ENCODE peak calls at places on chromosomes 6 and 20, in eight cellular contexts. V, K, Z, H, J, R, I and G are unnamed samples.

GRCh38 chr6:35725721-35726438 is 11.0 kb upstream of the ARMC12 start:
- DNase-seq in V (no peak), K (peak), Z (peak), H (peak), J (peak), R (peak), I (no peak), G (peak)

GRCh38 chr6:37288247-37288646 is 30.3 kb upstream of the TMEM217 start:
- DNase-seq in V (no peak), K (no peak), Z (no peak), H (no peak), J (no peak), R (no peak), I (no peak), G (no peak)

GRCh38 chr6:36808634-36809033 is 30.6 kb downstream of the CPNE5 start:
- DNase-seq in V (no peak), K (no peak), Z (no peak), H (no peak), J (no peak), R (no peak), I (no peak), G (no peak)

GRCh38 chr20:10113746-10114145 is 79.0 kb downstream of the ANKEF1 start:
- DNase-seq in V (no peak), K (no peak), Z (no peak), H (no peak), J (no peak), R (no peak), I (no peak), G (no peak)

GRCh38 chr6:48111575-48111974 is 578 bp upstream of the PTCHD4 start:
- DNase-seq in V (no peak), K (no peak), Z (no peak), H (no peak), J (no peak), R (no peak), I (no peak), G (no peak)

GRCh38 chr6:2737885-2738284 is 12.8 kb downstream of the MYLK4 start:
- DNase-seq in V (no peak), K (no peak), Z (no peak), H (no peak), J (no peak), R (no peak), I (no peak), G (no peak)

GRCh38 chr6:133644548-133644947 is 244.4 kb upstream of the TCF21 start:
- DNase-seq in V (no peak), K (no peak), Z (no peak), H (no peak), J (no peak), R (no peak), I (no peak), G (no peak)

GRCh38 chr20:16292227-16292626 is 281.0 kb downstream of the KIF16B start:
- DNase-seq in V (no peak), K (no peak), Z (no peak), H (no peak), J (peak), R (no peak), I (no peak), G (no peak)

GRCh38 chr6:89348372-89348771 is 4.2 kb downstream of the UBE2J1 start:
- DNase-seq in V (no peak), K (no peak), Z (no peak), H (no peak), J (no peak), R (no peak), I (no peak), G (no peak)

GRCh38 chr20:33061626-33062025 is 7.9 kb downstream of the BPIFB3 start:
- DNase-seq in V (no peak), K (peak), Z (no peak), H (no peak), J (no peak), R (no peak), I (no peak), G (no peak)

GRCh38 chr20:50189681-50190250 is 864 bp upstream of the CEBPB start:
- DNase-seq in V (no peak), K (peak), Z (peak), H (peak), J (peak), R (peak), I (no peak), G (peak)

GRCh38 chr6:154229796-154230195 is 126.8 kb downstream of the IPCEF1 start:
- DNase-seq in V (no peak), K (no peak), Z (no peak), H (no peak), J (no peak), R (no peak), I (no peak), G (no peak)

GRCh38 chr6:18330548-18331066 is 56.5 kb upstream of the RNF144B start:
- DNase-seq in V (no peak), K (no peak), Z (no peak), H (no peak), J (no peak), R (no peak), I (no peak), G (no peak)

GRCh38 chr20:50144362-50144761 is 9.2 kb downstream of the PEDS1 start:
- DNase-seq in V (peak), K (peak), Z (peak), H (peak), J (peak), R (peak), I (no peak), G (no peak)

GRCh38 chr6:96897396-96898240 is at the start of gene NDUFAF4:
- DNase-seq in V (peak), K (peak), Z (peak), H (peak), J (peak), R (peak), I (peak), G (peak)
- TF ChIP-seq POLR2A in V (peak), K (peak), Z (peak), H (no peak), J (peak), R (no peak), I (peak), G (peak)

GRCh38 chr20:460180-460579 is 2.2 kb downstream of the TBC1D20 start:
- DNase-seq in V (no peak), K (no peak), Z (no peak), H (no peak), J (no peak), R (no peak), I (no peak), G (no peak)

GRCh38 chr20:460707-461106 is 1.6 kb downstream of the TBC1D20 start:
- DNase-seq in V (peak), K (no peak), Z (peak), H (no peak), J (peak), R (peak), I (no peak), G (no peak)

GRCh38 chr20:461254-462198 is 807 bp downstream of the TBC1D20 start:
- DNase-seq in V (peak), K (peak), Z (peak), H (peak), J (peak), R (peak), I (no peak), G (peak)

GRCh38 chr20:458766-459165 is 3.6 kb downstream of the TBC1D20 start:
- DNase-seq in V (no peak), K (no peak), Z (no peak), H (no peak), J (no peak), R (no peak), I (no peak), G (no peak)

GRCh38 chr20:462199-462991 is at the start of gene TBC1D20:
- DNase-seq in V (peak), K (peak), Z (peak), H (peak), J (peak), R (peak), I (peak), G (peak)
- TF ChIP-seq POLR2A in V (peak), K (peak), Z (peak), H (no peak), J (peak), R (no peak), I (peak), G (peak)

DNA sequence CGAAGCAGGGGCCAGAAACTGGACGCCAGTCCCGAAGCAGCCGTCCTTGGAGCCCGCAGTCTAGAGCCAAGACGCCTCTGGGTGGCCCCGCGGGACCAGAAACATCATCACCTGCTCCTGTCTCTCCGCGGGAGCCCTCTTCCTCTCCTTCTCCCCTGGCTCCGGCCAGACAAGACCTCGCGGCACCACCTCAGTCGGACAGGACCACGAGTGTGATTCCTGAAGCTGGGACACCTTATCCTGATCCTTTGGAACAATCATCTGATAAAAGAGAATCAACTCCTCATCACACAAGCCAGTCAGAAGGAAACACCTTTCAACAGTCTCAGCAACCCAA is 446 bp downstream of the RSPH4A start:
- DNase-seq in V (peak), K (no peak), Z (no peak), H (no peak), J (peak), R (no peak), I (no peak), G (peak)
- TF ChIP-seq POLR2A in V (no peak), K (no peak), Z (no peak), H (no peak), J (no peak), R (no peak), I (no peak), G (no peak)

DNA sequence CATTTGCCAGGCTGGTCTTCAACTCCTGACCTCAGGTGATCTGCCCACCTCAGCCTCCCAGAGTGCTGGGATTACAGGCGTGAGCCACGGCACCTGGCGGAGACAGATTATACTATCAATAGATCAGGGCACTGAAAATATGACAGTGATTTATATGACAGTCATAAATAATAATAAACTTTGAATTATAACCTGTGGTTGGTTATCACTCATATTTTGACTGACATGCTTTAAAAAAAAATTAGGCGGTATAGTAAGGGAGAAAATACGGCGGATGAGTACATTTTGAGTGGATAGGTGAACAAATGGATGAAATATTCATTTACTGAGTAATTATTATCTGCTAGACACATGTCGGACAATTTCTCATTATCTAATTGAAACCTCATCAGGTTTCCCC is 28.8 kb downstream of the TMEM244 start:
- DNase-seq in V (no peak), K (no peak), Z (no peak), H (no peak), J (no peak), R (no peak), I (no peak), G (no peak)
- TF ChIP-seq POLR2A in V (no peak), K (no peak), Z (no peak), H (no peak), J (no peak), R (no peak), I (no peak), G (no peak)

GRCh38 chr6:66675906-66676305 is 968.9 kb upstream of the EYS start:
- DNase-seq in V (no peak), K (no peak), Z (no peak), H (no peak), J (no peak), R (no peak), I (no peak), G (no peak)
- TF ChIP-seq POLR2A in V (no peak), K (no peak), Z (no peak), H (no peak), J (no peak), R (no peak), I (no peak), G (no peak)

DNA sequence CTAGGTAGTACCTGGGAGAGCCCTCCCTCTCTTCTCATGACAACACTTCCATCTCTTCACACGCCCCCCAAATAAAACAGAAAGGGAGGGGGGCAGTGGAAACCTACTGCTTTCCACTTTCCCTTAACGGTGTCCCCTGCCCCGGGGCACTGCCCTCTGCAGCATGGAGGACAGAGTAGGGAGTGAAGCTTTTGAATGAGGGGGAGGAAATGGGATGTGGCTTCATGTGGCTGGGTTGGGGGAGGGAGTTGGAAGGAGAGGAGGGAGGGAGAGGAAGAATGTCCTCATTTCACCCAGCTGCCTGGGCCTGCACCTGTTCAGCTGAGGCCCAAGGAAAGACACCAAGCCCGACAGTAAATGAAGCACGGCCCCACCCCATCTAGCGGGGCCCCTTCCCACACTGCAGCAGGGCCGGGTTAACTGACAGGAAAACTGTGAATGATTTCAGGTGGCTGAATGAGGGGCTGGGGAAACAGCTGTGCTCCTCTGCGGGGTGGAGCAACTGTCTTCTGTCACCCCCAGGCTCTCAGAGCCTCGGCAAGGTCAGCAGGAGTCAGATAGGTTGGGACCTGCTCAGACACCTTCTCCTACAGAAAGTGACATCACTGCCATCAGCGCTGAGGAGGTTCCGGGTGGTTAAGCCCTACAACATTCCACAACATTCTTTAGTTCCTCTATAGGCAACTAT is 40.0 kb upstream of the TAF8 start:
- DNase-seq in V (no peak), K (no peak), Z (no peak), H (peak), J (peak), R (no peak), I (no peak), G (no peak)
- TF ChIP-seq POLR2A in V (no peak), K (no peak), Z (no peak), H (no peak), J (no peak), R (no peak), I (no peak), G (no peak)

GRCh38 chr6:79152269-79152737 is 74.2 kb upstream of the PHIP start:
- DNase-seq in V (no peak), K (no peak), Z (no peak), H (no peak), J (no peak), R (no peak), I (no peak), G (no peak)
- TF ChIP-seq POLR2A in V (no peak), K (no peak), Z (no peak), H (no peak), J (no peak), R (no peak), I (no peak), G (no peak)

DNA sequence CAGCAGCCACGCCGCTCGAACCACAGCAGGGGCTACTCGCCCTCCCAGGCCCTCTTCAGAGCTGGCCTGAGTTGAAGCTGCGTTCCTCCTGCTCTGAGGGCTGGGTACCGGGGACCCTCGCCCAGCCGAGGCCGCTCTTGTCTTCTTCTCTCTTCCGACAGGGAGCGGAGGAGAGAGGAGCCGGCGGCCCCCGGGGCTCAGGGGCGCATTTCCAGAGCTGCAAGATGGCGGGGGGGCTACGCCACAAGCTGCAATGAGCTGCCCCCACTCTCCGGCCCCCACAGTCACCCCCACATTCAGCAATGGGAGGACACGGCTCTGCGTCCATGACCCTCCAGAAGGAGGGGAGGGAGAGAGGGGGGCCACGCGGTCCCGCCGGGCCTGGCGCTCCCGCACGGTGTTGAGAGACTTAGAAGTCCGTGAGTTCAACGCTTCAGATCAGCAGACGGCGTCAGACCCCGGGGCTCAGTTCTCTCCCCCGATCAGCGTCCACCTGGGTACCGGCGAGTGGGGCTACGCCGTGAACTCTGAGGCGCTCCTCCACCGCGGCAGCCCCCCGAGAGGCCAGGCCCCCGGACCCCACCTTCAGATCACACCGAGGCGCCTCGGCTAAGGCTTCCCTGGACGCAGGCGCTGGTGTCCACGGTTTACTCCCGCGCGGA is 31.6 kb downstream of the SLC2A4RG start:
- DNase-seq in V (no peak), K (no peak), Z (no peak), H (no peak), J (no peak), R (no peak), I (no peak), G (peak)
- TF ChIP-seq POLR2A in V (no peak), K (no peak), Z (no peak), H (no peak), J (no peak), R (no peak), I (no peak), G (no peak)

GRCh38 chr6:32194388-32194787 is 1.9 kb upstream of the GPSM3 start:
- DNase-seq in V (no peak), K (no peak), Z (no peak), H (no peak), J (no peak), R (no peak), I (no peak), G (no peak)

GRCh38 chr6:32196682-32197616 is 4.5 kb upstream of the GPSM3 start:
- DNase-seq in V (no peak), K (peak), Z (no peak), H (no peak), J (no peak), R (no peak), I (no peak), G (peak)

GRCh38 chr6:32195652-32195901 is 3.1 kb upstream of the GPSM3 start:
- DNase-seq in V (peak), K (peak), Z (peak), H (peak), J (peak), R (peak), I (peak), G (peak)

GRCh38 chr6:32195902-32196681 is 3.6 kb upstream of the GPSM3 start:
- DNase-seq in V (peak), K (peak), Z (peak), H (peak), J (peak), R (peak), I (peak), G (peak)

GRCh38 chr6:32194825-32195651 is 2.6 kb upstream of the GPSM3 start:
- DNase-seq in V (peak), K (no peak), Z (peak), H (no peak), J (peak), R (no peak), I (peak), G (peak)
- TF ChIP-seq POLR2A in V (peak), K (peak), Z (peak), H (no peak), J (peak), R (no peak), I (peak), G (peak)

GRCh38 chr6:12865782-12866181 is 149.2 kb downstream of the PHACTR1 start:
- DNase-seq in V (no peak), K (no peak), Z (no peak), H (no peak), J (no peak), R (no peak), I (no peak), G (no peak)
- TF ChIP-seq POLR2A in V (no peak), K (no peak), Z (no peak), H (no peak), J (no peak), R (no peak), I (no peak), G (no peak)